ENCODE peak calls at places on chromosome 20, in six cellular contexts. T, I, X, A, J and C are unnamed samples.

GRCh38 chr20:32108814-32109391 is 611 bp upstream of the TM9SF4 start:
- DNase-seq in T (no peak), I (no peak), X (no peak), A (no peak), J (no peak), C (no peak)

GRCh38 chr20:5510446-5510845 is 193.7 kb upstream of the PROKR2 start:
- DNase-seq in T (no peak), I (no peak), X (no peak), A (no peak), J (peak), C (no peak)

GRCh38 chr20:24816907-24817306 is 132.2 kb upstream of the CST7 start:
- DNase-seq in T (no peak), I (no peak), X (no peak), A (no peak), J (no peak), C (no peak)

GRCh38 chr20:56463428-56463827 is 5.0 kb upstream of the RTF2 start:
- DNase-seq in T (no peak), I (no peak), X (no peak), A (no peak), J (no peak), C (no peak)

GRCh38 chr20:1918766-1919165 is 23.6 kb downstream of the SIRPA start:
- DNase-seq in T (no peak), I (no peak), X (no peak), A (no peak), J (no peak), C (no peak)

GRCh38 chr20:4099905-4100675 is 84.7 kb upstream of the RNF24 start:
- DNase-seq in T (no peak), I (no peak), X (no peak), A (no peak), J (no peak), C (no peak)

GRCh38 chr20:38674178-38675133 is 49.8 kb upstream of the SLC32A1 start:
- DNase-seq in T (peak), I (peak), X (peak), A (peak), J (peak), C (no peak)

GRCh38 chr20:53594068-53595017 is 704 bp upstream of the ZNF217 start:
- DNase-seq in T (peak), I (peak), X (peak), A (peak), J (peak), C (peak)

GRCh38 chr20:24017160-24017761 is 28.7 kb upstream of the GGTLC1 start:
- DNase-seq in T (no peak), I (no peak), X (no peak), A (no peak), J (no peak), C (no peak)

GRCh38 chr20:34553366-34553867 is 5.1 kb upstream of the MAP1LC3A start:
- DNase-seq in T (no peak), I (no peak), X (no peak), A (peak), J (no peak), C (no peak)

GRCh38 chr20:14444106-14444505 is 106.7 kb upstream of the FLRT3 start:
- DNase-seq in T (no peak), I (no peak), X (no peak), A (no peak), J (no peak), C (no peak)

GRCh38 chr20:63589261-63590217 is 15.5 kb upstream of the HELZ2 start:
- DNase-seq in T (no peak), I (no peak), X (no peak), A (no peak), J (no peak), C (no peak)

GRCh38 chr20:62646851-62647520 is 4.7 kb downstream of the SLCO4A1 start:
- DNase-seq in T (no peak), I (no peak), X (no peak), A (no peak), J (no peak), C (no peak)

GRCh38 chr20:3080939-3081388 is 3.6 kb downstream of the AVP start:
- DNase-seq in T (no peak), I (peak), X (peak), A (peak), J (no peak), C (no peak)

GRCh38 chr20:47541355-47541922 is 39.8 kb downstream of the NCOA3 start:
- DNase-seq in T (no peak), I (no peak), X (no peak), A (no peak), J (no peak), C (no peak)

GRCh38 chr20:1632228-1632577 is 12.4 kb upstream of the SIRPB1 start:
- DNase-seq in T (no peak), I (no peak), X (no peak), A (no peak), J (no peak), C (no peak)

GRCh38 chr20:62354811-62355341 is 12.2 kb downstream of the LAMA5 start:
- DNase-seq in T (no peak), I (no peak), X (no peak), A (no peak), J (no peak), C (no peak)

GRCh38 chr20:48621256-48622078 is 206.3 kb downstream of the PREX1 start:
- DNase-seq in T (no peak), I (no peak), X (no peak), A (peak), J (no peak), C (no peak)
- H3K4me3 ChIP-seq in T (no peak), I (no peak), X (no peak), A (no peak), J (no peak), C (no peak)

DNA sequence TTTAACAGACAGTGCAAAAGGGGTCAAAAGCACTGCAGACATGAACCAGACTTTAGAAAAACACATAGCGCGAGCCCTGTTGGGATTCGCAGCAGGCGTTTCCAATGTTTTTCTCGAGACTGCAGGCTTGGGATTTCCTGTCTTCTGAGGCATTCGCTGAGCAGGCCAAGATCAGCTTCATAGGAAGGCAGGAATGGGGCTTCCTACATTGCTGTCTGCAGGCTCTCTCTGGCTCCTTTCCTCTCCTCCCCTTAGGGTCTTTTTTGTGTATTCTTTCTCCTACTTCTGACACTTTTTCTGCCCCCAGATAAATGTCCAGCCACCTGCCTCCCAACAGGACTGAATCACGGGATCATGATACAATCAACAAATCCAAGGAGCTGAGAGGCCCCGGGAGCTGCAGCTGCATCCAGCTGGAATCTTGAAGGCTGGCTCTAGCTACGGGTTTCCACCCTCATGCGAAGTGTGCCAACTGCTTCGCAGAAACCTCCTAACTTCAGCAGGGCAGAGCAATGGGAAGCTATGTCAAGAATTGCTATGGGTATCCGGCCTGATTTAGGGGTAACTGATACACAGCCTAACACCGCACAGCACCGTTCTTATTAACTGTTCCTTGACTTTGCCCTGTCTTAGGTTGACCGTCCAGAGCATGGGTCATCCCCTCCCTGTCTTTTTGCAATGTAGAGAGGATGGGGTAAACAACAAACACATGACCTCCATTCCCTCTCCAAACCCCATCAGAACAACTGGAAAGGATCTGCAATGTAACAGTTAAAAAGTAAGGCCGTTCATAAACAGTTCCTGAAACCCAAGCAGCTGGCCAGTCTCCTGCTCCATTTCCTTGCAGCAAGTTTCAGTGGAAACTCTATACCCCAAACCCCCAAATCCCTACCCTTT is 31.6 kb downstream of the SNX5 start:
- DNase-seq in T (no peak), I (no peak), X (peak), A (peak), J (no peak), C (no peak)
- H3K4me3 ChIP-seq in T (no peak), I (no peak), X (no peak), A (no peak), J (no peak), C (no peak)

GRCh38 chr20:58017237-58017969 is 211.1 kb downstream of the ANKRD60 start:
- DNase-seq in T (peak), I (no peak), X (peak), A (peak), J (peak), C (peak)
- H3K4me3 ChIP-seq in T (no peak), I (no peak), X (no peak), A (no peak), J (no peak), C (no peak)

GRCh38 chr20:50792708-50793574 is 1.9 kb upstream of the BCAS4 start:
- DNase-seq in T (no peak), I (no peak), X (no peak), A (peak), J (no peak), C (no peak)
- H3K4me3 ChIP-seq in T (no peak), I (no peak), X (no peak), A (no peak), J (no peak), C (no peak)

DNA sequence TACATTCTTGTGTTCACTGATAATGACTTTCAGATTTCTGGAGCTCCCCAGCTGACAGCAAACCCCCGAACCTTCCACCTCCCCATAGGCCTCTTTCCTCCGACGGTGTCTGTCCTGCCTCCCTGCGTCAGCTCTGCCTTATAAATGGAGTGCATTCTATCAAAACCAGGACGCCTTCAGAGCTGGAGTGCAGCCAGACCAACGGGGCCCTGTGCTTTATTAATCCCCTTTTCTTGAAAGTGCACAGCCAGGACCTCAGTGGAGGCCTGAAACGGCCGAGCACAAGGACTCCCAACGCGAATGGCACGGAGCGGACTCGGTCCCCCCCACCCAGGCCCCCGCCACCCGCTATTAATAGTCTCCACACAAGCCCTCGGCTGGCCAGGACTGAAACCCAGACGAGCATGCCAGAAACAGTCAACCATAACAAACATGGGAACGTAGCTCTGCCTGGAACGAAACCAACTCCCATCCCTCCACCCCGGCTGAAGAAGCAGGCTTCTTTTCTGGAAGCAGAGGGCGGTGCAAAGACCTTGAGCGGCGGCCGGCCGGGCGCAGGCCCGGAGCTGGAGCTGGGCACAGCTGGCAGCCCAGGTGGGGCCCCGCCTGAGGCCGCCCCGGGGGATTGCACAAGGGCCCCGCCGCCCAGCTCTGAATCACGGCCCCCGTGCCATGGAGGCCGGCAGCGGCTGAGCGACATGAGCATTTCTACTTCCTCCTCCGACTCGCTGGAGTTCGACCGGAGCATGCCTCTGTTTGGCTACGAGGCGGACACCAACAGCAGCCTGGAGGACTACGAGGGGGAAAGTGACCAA is 42.3 kb upstream of the NAA20 start:
- DNase-seq in T (peak), I (peak), X (peak), A (peak), J (peak), C (peak)
- H3K4me3 ChIP-seq in T (peak), I (peak), X (peak), A (peak), J (peak), C (peak)

GRCh38 chr20:26208296-26209091 is 511.8 kb upstream of the ZNF337 start:
- DNase-seq in T (no peak), I (peak), X (peak), A (peak), J (peak), C (no peak)

GRCh38 chr20:26205350-26205749 is 508.7 kb upstream of the ZNF337 start:
- DNase-seq in T (no peak), I (no peak), X (no peak), A (no peak), J (no peak), C (no peak)

GRCh38 chr20:26209171-26209941 is 512.7 kb upstream of the ZNF337 start:
- DNase-seq in T (no peak), I (peak), X (peak), A (peak), J (no peak), C (peak)

GRCh38 chr20:26207237-26207966 is 510.7 kb upstream of the ZNF337 start:
- DNase-seq in T (no peak), I (no peak), X (no peak), A (no peak), J (no peak), C (no peak)
- H3K4me3 ChIP-seq in T (no peak), I (peak), X (no peak), A (no peak), J (no peak), C (peak)

GRCh38 chr20:46341374-46342044 is 33.2 kb upstream of the CDH22 start:
- DNase-seq in T (no peak), I (no peak), X (no peak), A (no peak), J (no peak), C (no peak)
- H3K4me3 ChIP-seq in T (no peak), I (no peak), X (no peak), A (no peak), J (no peak), C (no peak)